ENCODE peak calls at places on chromosomes 11 and 22, in seven cellular contexts. M, U, X, K, Z, V and S are unnamed samples.

GRCh38 chr11:72569966-72570892 is 104.0 kb downstream of the PDE2A start:
- DNase-seq in Z (no peak), M (peak), U (no peak), X (no peak), K (no peak), V (no peak), S (no peak)

GRCh38 chr22:30887418-30887817 is 81.2 kb downstream of the MORC2 start:
- DNase-seq in V (no peak), Z (no peak), K (no peak), X (no peak), M (no peak), U (no peak), S (no peak)

GRCh38 chr11:47899801-47900200 is 51.7 kb upstream of the NUP160 start:
- DNase-seq in U (no peak), M (no peak), X (no peak), V (no peak), Z (no peak), K (peak), S (no peak)

GRCh38 chr11:95067828-95068244 is 1.1 kb downstream of the SRSF8 start:
- DNase-seq in M (no peak), X (no peak), V (no peak), K (no peak), Z (no peak), U (no peak), S (no peak)

GRCh38 chr11:114783805-114784204 is 105.5 kb downstream of the NXPE2 start:
- DNase-seq in M (no peak), K (no peak), Z (no peak), V (no peak), U (no peak), X (no peak), S (no peak)

GRCh38 chr22:30876925-30877553 is 91.5 kb downstream of the MORC2 start:
- DNase-seq in Z (peak), K (peak), X (no peak), M (peak), V (peak), U (no peak), S (peak)

GRCh38 chr11:5809122-5809519 is 397 bp downstream of the OR52N2 start:
- DNase-seq in Z (no peak), M (peak), K (no peak), U (no peak), V (no peak), X (no peak), S (no peak)

GRCh38 chr11:82733444-82734119 is at the start of gene FAM181B:
- DNase-seq in M (no peak), Z (peak), V (peak), K (no peak), X (peak), U (peak), S (peak)

GRCh38 chr22:40276877-40277823 is 69.2 kb upstream of the ADSL start:
- DNase-seq in U (no peak), Z (no peak), X (peak), V (no peak), K (no peak), M (peak), S (no peak)

GRCh38 chr22:47605441-47605840 is 843.0 kb downstream of the TBC1D22A start:
- DNase-seq in U (no peak), K (no peak), V (no peak), Z (no peak), X (no peak), M (no peak), S (no peak)

GRCh38 chr11:72040497-72041363 is 39.6 kb downstream of the NUMA1 start:
- DNase-seq in X (peak), V (peak), K (peak), M (peak), Z (peak), U (peak), S (peak)

GRCh38 chr11:30313580-30313979 is 9.3 kb upstream of the ARL14EP start:
- DNase-seq in U (no peak), K (no peak), Z (no peak), X (no peak), M (no peak), V (no peak), S (no peak)

GRCh38 chr11:61791737-61792309 is 576 bp downstream of the TMEM258 start:
- DNase-seq in M (peak), X (peak), U (no peak), K (peak), V (peak), Z (peak), S (peak)

GRCh38 chr22:26086359-26086758 is 82.9 kb upstream of the SEZ6L start:
- DNase-seq in U (no peak), X (no peak), K (peak), M (no peak), V (no peak), Z (no peak), S (no peak)

GRCh38 chr11:31645747-31646146 is 136.2 kb downstream of the ELP4 start:
- DNase-seq in V (no peak), K (no peak), U (no peak), X (peak), Z (no peak), M (peak), S (peak)

GRCh38 chr11:96254854-96255253 is 88.1 kb downstream of the MAML2 start:
- DNase-seq in Z (no peak), M (no peak), V (no peak), K (no peak), X (no peak), U (no peak), S (no peak)

GRCh38 chr11:77174559-77174958 is 46.5 kb downstream of the MYO7A start:
- DNase-seq in V (peak), Z (no peak), U (no peak), X (no peak), K (no peak), M (no peak), S (no peak)

GRCh38 chr11:121572581-121573059 is 119.9 kb upstream of the SORL1-AS1 start:
- DNase-seq in U (no peak), Z (no peak), K (no peak), X (no peak), M (no peak), V (no peak), S (no peak)

GRCh38 chr22:27639180-27640086 is 162.1 kb downstream of the MN1 start:
- DNase-seq in Z (no peak), X (no peak), M (no peak), K (no peak), U (no peak), V (no peak), S (no peak)

GRCh38 chr11:12274558-12275197 is 102.7 kb upstream of the PARVA start:
- DNase-seq in V (no peak), M (peak), X (no peak), K (no peak), Z (no peak), U (no peak), S (no peak)

GRCh38 chr11:35413568-35413967 is 5.8 kb downstream of the SLC1A2 start:
- DNase-seq in Z (no peak), X (no peak), U (no peak), M (no peak), V (no peak), K (no peak), S (no peak)

GRCh38 chr11:1523779-1524178 is 37.2 kb upstream of the MOB2 start:
- DNase-seq in Z (no peak), M (no peak), K (no peak), U (no peak), V (no peak), X (no peak), S (no peak)

GRCh38 chr11:112697779-112698178 is 263.4 kb upstream of the NCAM1 start:
- DNase-seq in V (no peak), U (no peak), K (no peak), Z (no peak), M (no peak), X (no peak), S (no peak)

GRCh38 chr11:131478341-131478740 is 107.9 kb downstream of the NTM start:
- DNase-seq in Z (no peak), U (no peak), K (no peak), M (no peak), X (no peak), V (no peak), S (no peak)

GRCh38 chr11:9260182-9261146 is 4.7 kb downstream of the DENND5A start:
- DNase-seq in K (peak), M (no peak), X (no peak), U (no peak), V (no peak), Z (no peak), S (no peak)

GRCh38 chr11:120789391-120789790 is 234.5 kb upstream of the TBCEL start:
- DNase-seq in X (no peak), M (no peak), V (no peak), U (no peak), Z (no peak), K (no peak), S (no peak)

GRCh38 chr22:49959782-49960158 is 802 bp upstream of the PIM3 start:
- DNase-seq in V (peak), K (no peak), X (no peak), Z (no peak), U (no peak), M (no peak), S (no peak)

GRCh38 chr11:117911694-117912093 is 17.5 kb downstream of the TMPRSS13 start:
- DNase-seq in V (no peak), X (no peak), U (no peak), Z (no peak), M (no peak), K (no peak), S (peak)

GRCh38 chr22:31840581-31840980 is 86.8 kb downstream of the DEPDC5 start:
- DNase-seq in V (no peak), K (no peak), M (no peak), Z (no peak), X (no peak), U (no peak), S (no peak)

GRCh38 chr11:95531116-95531515 is 258.5 kb downstream of the FAM76B start:
- DNase-seq in M (no peak), X (no peak), K (no peak), U (no peak), Z (no peak), V (no peak), S (no peak)

GRCh38 chr11:7597620-7598019 is 75.7 kb downstream of the CYB5R2 start:
- DNase-seq in U (no peak), M (no peak), K (no peak), Z (no peak), X (no peak), V (no peak), S (no peak)

GRCh38 chr22:19707347-19708322 is 6.7 kb upstream of the SEPTIN5 start:
- DNase-seq in K (no peak), M (no peak), Z (no peak), X (no peak), V (peak), U (no peak), S (no peak)